ENCODE peak calls at places on chromosomes 2 and 18, in seven cellular contexts. U, P, O, V, B, I and K are unnamed samples.

GRCh38 chr2:226953826-226954225 is 118.0 kb downstream of the RHBDD1 start:
- DNase-seq in P (no peak), I (no peak), U (no peak), V (no peak), B (no peak), O (no peak), K (no peak)

GRCh38 chr18:48804856-48805610 is 145.7 kb downstream of the SMAD7 start:
- DNase-seq in V (no peak), O (no peak), I (no peak), B (no peak), P (peak; percentile 5), U (no peak), K (no peak)

GRCh38 chr2:224217962-224218347 is 178.9 kb upstream of the SERPINE2 start:
- DNase-seq in I (no peak), P (no peak), B (no peak), O (no peak), U (no peak), V (no peak), K (no peak)

GRCh38 chr2:241002275-241003046 is 4.0 kb downstream of the SNED1 start:
- DNase-seq in V (no peak), P (no peak), I (peak; percentile 14), B (no peak), U (peak; percentile 3), O (no peak), K (no peak)

GRCh38 chr2:230903251-230904150 is 21.5 kb downstream of the GPR55 start:
- DNase-seq in O (no peak), B (no peak), V (no peak), U (no peak), P (peak; percentile 7), I (no peak), K (peak; percentile 60)

GRCh38 chr18:10139783-10140410 is 226.1 kb downstream of the VAPA start:
- DNase-seq in O (no peak), B (no peak), U (no peak), P (no peak), V (no peak), I (no peak), K (no peak)

GRCh38 chr2:88753833-88754584 is 62.5 kb downstream of the RPIA start:
- DNase-seq in U (no peak), B (no peak), V (no peak), P (no peak), I (no peak), O (no peak), K (no peak)

GRCh38 chr18:21303913-21304312 is 61.9 kb downstream of the GREB1L start:
- DNase-seq in V (no peak), O (peak; percentile 72), P (no peak), U (no peak), I (no peak), B (no peak), K (no peak)

GRCh38 chr18:65725421-65726050 is 25.3 kb upstream of the CDH7 start:
- DNase-seq in B (peak; percentile 50), P (peak; percentile 33), V (peak; percentile 16), I (no peak), O (no peak), U (peak; percentile 42), K (no peak)

GRCh38 chr2:204608261-204608660 is 63.0 kb downstream of the PARD3B start:
- DNase-seq in P (no peak), B (no peak), O (no peak), V (no peak), I (no peak), U (no peak), K (no peak)

GRCh38 chr2:26043862-26044736 is 10.2 kb downstream of the RAB10 start:
- DNase-seq in V (peak; percentile 54), B (no peak), O (no peak), P (peak; percentile 53), I (no peak), U (no peak), K (no peak)

GRCh38 chr18:12315481-12315880 is 7.4 kb downstream of the TUBB6 start:
- DNase-seq in O (no peak), P (no peak), I (no peak), B (no peak), V (no peak), U (no peak), K (no peak)

GRCh38 chr2:160425394-160425793 is 68.2 kb downstream of the RBMS1 start:
- DNase-seq in P (no peak), I (no peak), V (no peak), O (no peak), U (no peak), B (no peak), K (no peak)

GRCh38 chr2:101958071-101958470 is 33.7 kb upstream of the IL1R2 start:
- DNase-seq in V (no peak), O (no peak), U (no peak), P (no peak), B (no peak), I (no peak), K (no peak)

GRCh38 chr2:171855401-171855800 is 38.6 kb downstream of the SLC25A12 start:
- DNase-seq in I (no peak), P (no peak), U (no peak), O (no peak), V (no peak), B (no peak), K (no peak)

GRCh38 chr2:183070942-183071844 is 7.4 kb upstream of the DUSP19 start:
- DNase-seq in O (no peak), B (no peak), V (peak; percentile 67), P (peak; percentile 36), U (no peak), I (no peak), K (no peak)

GRCh38 chr2:227788556-227788955 is 25.1 kb upstream of the CCL20 start:
- DNase-seq in P (no peak), O (no peak), V (no peak), B (no peak), I (no peak), U (no peak), K (no peak)

GRCh38 chr2:212727751-212728150 is 189.1 kb upstream of the ERBB4 start:
- DNase-seq in O (no peak), V (no peak), B (no peak), I (no peak), P (no peak), U (no peak), K (no peak)

GRCh38 chr2:212732860-212733259 is 194.3 kb upstream of the ERBB4 start:
- DNase-seq in B (no peak), U (no peak), P (no peak), V (no peak), O (no peak), I (no peak), K (no peak)

GRCh38 chr2:212733273-212733672 is 194.7 kb upstream of the ERBB4 start:
- DNase-seq in U (no peak), P (no peak), V (no peak), O (no peak), B (no peak), I (no peak), K (no peak)

GRCh38 chr2:212728717-212729116 is 190.1 kb upstream of the ERBB4 start:
- DNase-seq in U (no peak), I (no peak), P (no peak), V (no peak), O (no peak), B (no peak), K (no peak)

DNA sequence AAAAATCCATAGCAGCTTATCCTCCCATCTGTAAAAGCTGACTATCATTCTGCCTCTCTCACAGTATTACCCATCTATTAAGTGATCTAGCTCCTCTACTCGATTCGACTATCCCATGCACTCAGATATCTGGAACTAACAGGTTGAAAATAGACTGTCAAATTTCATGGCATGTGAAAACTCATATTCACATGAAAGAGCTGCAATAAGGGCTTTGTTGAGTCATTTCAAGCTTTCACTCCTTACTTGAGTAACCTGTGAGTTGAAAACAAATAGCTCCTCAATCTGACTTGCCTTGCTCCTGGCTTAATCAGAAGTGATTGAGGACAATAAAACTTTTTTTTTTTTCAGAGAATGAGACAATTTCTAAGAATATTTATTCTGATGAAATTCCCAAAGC is 192.4 kb upstream of the ERBB4 start:
- DNase-seq in U (no peak), O (no peak), I (no peak), B (no peak), V (no peak), P (no peak), K (no peak)
- TF ChIP-seq POLR2AphosphoS5 in U (no peak), O (no peak), I (no peak), B (no peak), V (no peak), P (no peak), K (no peak)

DNA sequence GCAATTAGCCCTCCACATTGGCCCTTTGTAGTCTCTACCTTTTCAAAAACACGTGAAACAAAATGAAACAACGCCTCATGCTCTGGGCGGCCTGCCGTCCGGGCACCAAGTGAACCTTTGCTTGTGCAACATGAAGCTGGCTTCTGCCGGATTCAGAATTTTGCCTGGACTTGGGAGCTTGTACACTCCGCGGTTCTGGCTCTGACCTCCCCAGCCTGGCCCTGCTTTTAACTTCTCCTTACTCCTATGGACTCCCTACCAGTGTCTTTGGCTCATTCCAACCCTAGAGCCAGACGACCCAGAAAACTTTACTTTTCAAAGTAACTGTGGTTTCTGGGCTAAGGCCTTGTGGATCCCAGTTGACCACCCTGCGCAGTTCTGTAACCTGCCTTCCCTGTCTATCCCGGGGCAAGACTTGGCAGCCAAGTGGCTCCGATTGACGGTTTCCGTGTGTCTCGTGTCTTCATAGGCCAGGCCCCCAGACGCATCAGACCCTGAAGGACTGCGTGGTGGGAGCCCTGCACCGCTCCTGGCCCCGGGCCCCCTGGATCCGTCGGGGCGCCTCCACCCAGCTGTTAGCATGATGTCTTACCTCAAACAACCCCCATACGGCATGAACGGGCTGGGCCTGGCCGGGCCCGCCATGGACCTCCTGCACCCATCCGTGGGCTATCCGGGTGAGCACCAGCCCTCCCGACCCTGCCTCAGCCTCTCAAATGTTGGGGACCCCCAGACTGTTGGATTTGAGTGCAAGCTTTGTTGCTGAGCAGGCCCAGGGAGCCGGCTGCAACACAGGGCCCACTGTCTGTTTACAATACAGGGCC is 2.0 kb downstream of the OTX1 start:
- DNase-seq in I (no peak), V (no peak), P (no peak), B (peak; percentile 29), O (no peak), U (no peak), K (no peak)
- H3K4me3 ChIP-seq in I (no peak overlapping the region), V (no peak overlapping the region), P (no peak overlapping the region), B (no peak overlapping the region), O (no peak overlapping the region), U (no peak overlapping the region), K (no peak overlapping the region)

GRCh38 chr2:168753765-168754334 is 48.6 kb upstream of the NOSTRIN start:
- DNase-seq in V (no peak), B (no peak), O (no peak), P (no peak), U (no peak), I (no peak), K (no peak)

GRCh38 chr2:168752361-168752760 is 50.1 kb upstream of the NOSTRIN start:
- DNase-seq in V (no peak), I (no peak), U (no peak), B (no peak), P (no peak), O (no peak), K (no peak)

GRCh38 chr2:168758970-168759820 is 43.2 kb upstream of the NOSTRIN start:
- DNase-seq in U (peak; percentile 33), V (peak; percentile 64), P (no peak), I (no peak), B (peak; percentile 66), O (peak; percentile 21), K (no peak)

GRCh38 chr2:168751104-168751768 is 51.2 kb upstream of the NOSTRIN start:
- DNase-seq in O (no peak), V (no peak), I (no peak), P (no peak), B (no peak), U (no peak), K (no peak)

GRCh38 chr2:168757223-168757622 is 45.2 kb upstream of the NOSTRIN start:
- DNase-seq in O (no peak), B (peak; percentile 40), I (no peak), U (no peak), V (no peak), P (no peak), K (no peak)
- TF ChIP-seq POLR2AphosphoS5 in O (no peak), B (no peak), I (no peak), U (no peak), V (no peak), P (no peak), K (no peak)

GRCh38 chr2:62050456-62051045 is 145.1 kb downstream of the COMMD1 start:
- DNase-seq in V (no peak), B (no peak), O (no peak), U (no peak), I (no peak), P (no peak), K (no peak)
- H3K4me3 ChIP-seq in V (no peak overlapping the region), B (no peak overlapping the region), O (no peak overlapping the region), U (no peak overlapping the region), I (no peak overlapping the region), P (no peak overlapping the region), K (no peak overlapping the region)